ENCODE peak calls at places on chromosomes 2 and 18, in nine cellular contexts. X is tibial artery; A is CD8-positive, alpha-beta T cell; Z is CD8-positive, alpha-beta memory T cell; I is stomach; R is ovary; E is SJCRH30; V is breast epithelium; D is neural progenitor cell. O is an unnamed sample. For H3K4me1 and H3K9me3, the result is how much of the 10 kb centered on the place peaks cover.

GRCh38 chr2:104528101-104528500 is 325.8 kb upstream of the POU3F3 start:
- DNase-seq in A (no peak), Z (no peak), D (no peak), E (no peak), I (no peak), V (no peak), X (no peak), R (no peak), O (no peak)

GRCh38 chr18:34789768-34790344 is 79.8 kb downstream of the DTNA start:
- DNase-seq in V (no peak), Z (no peak), X (no peak), D (no peak), R (no peak), E (no peak), A (no peak), I (no peak), O (no peak)

GRCh38 chr2:176130917-176131616 is 1.6 kb downstream of the HOXD8 start:
- DNase-seq in I (no peak), R (no peak), Z (no peak), A (no peak), D (no peak), E (no peak), V (no peak), X (no peak), O (no peak)

GRCh38 chr2:241762321-241762932 is 14.2 kb upstream of the GAL3ST2 start:
- DNase-seq in Z (peak), I (no peak), A (no peak), E (no peak), V (no peak), D (peak), X (peak), R (no peak), O (no peak)

GRCh38 chr2:187434342-187434785 is 13.7 kb downstream of the CALCRL start:
- DNase-seq in V (no peak), Z (no peak), D (no peak), R (no peak), X (no peak), E (no peak), I (no peak), A (no peak), O (no peak)

GRCh38 chr2:113080134-113080533 is 12.4 kb downstream of the IL1F10 start:
- DNase-seq in A (peak), Z (no peak), R (no peak), E (peak), X (no peak), I (peak), D (peak), V (no peak), O (no peak)

GRCh38 chr2:19540739-19541503 is 182.5 kb upstream of the OSR1 start:
- DNase-seq in I (no peak), R (no peak), Z (no peak), A (no peak), E (no peak), D (no peak), X (no peak), V (peak), O (no peak)

GRCh38 chr2:9554841-9555337 is 741 bp downstream of the ADAM17 start:
- DNase-seq in A (no peak), I (no peak), Z (no peak), R (no peak), D (peak), V (peak), X (peak), E (no peak), O (peak)

GRCh38 chr2:1745171-1746023 is 1.1 kb upstream of the PXDN start:
- DNase-seq in V (peak), I (no peak), D (no peak), X (no peak), A (no peak), Z (no peak), E (no peak), R (no peak), O (no peak)

GRCh38 chr2:42446503-42447271 is 47.1 kb downstream of the KCNG3 start:
- DNase-seq in I (no peak), Z (no peak), A (no peak), E (no peak), V (no peak), X (no peak), D (no peak), R (no peak), O (no peak)

GRCh38 chr2:136131961-136132839 is 14.3 kb upstream of the CXCR4 start:
- DNase-seq in Z (peak), X (peak), A (peak), R (no peak), E (no peak), V (no peak), I (peak), D (no peak), O (no peak)

GRCh38 chr2:223621901-223622300 is 19.7 kb upstream of the SCG2 start:
- DNase-seq in I (no peak), D (peak), A (no peak), X (no peak), R (no peak), E (no peak), Z (no peak), V (no peak), O (no peak)

GRCh38 chr18:57077786-57078552 is 68.9 kb upstream of the BOD1L2 start:
- DNase-seq in V (no peak), D (no peak), E (no peak), X (no peak), I (no peak), Z (no peak), A (no peak), R (no peak), O (no peak)

GRCh38 chr2:217120429-217120828 is 260.6 kb upstream of the TNP1 start:
- DNase-seq in X (no peak), E (no peak), Z (no peak), I (no peak), V (no peak), D (no peak), A (no peak), R (no peak), O (no peak)

GRCh38 chr2:28233070-28233718 is 159.5 kb upstream of the FOSL2 start:
- DNase-seq in A (no peak), V (no peak), Z (no peak), X (no peak), I (peak), R (no peak), D (no peak), E (no peak), O (peak)

DNA sequence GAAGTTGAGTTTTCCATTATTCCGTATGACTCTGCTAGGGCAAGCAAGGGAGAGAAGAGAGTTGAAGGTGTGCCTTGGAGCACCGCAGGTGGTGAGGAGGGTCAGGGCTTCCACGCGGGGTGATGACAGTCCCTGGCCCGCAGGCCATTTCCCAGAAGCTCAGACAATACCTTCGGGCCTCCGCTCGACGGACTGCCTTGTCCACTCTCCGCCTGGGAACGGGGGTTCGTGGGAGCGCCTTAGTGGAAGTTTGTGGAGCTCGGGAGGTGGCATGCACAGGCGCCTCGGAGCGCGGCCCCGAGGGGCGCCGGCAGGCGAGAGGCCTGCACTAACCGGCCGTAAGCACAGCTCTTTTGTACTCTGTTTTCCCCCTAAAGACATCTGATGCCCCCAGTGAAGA is 69.8 kb downstream of the ARHGEF33 start:
- DNase-seq in R (peak), E (no peak), Z (no peak), D (no peak), A (no peak), V (no peak), X (no peak), I (no peak), O (no peak)
- H3K4me3 ChIP-seq in R (peak), E (no peak), Z (no peak), D (no peak), A (peak), V (no peak), X (peak), I (peak), O (no peak)

GRCh38 chr2:133885847-133886246 is 317.6 kb upstream of the NCKAP5 start:
- DNase-seq in R (no peak), D (no peak), Z (no peak), V (no peak), I (peak), A (no peak), X (no peak), E (no peak), O (no peak)
- H3K4me1 ChIP-seq in R (under half), D (under half), Z (under half), V (under half), I (under half), A (under half), X (under half), E (under half), O (under half)

GRCh38 chr2:14316594-14316993 is 315.9 kb upstream of the LRATD1 start:
- DNase-seq in X (no peak), A (no peak), R (no peak), V (no peak), I (no peak), Z (no peak), E (no peak), D (no peak), O (no peak)

GRCh38 chr2:14313351-14313750 is 319.2 kb upstream of the LRATD1 start:
- DNase-seq in R (no peak), E (no peak), Z (no peak), D (no peak), X (no peak), A (no peak), I (no peak), V (no peak), O (no peak)
- H3K9me3 ChIP-seq in R (under half), E (under half), Z (under half), D (under half), X (under half), A (under half), I (under half), V (under half), O (under half)

GRCh38 chr2:120899373-120899772 is 163.7 kb downstream of the GLI2 start:
- DNase-seq in V (no peak), E (no peak), Z (no peak), D (no peak), X (no peak), R (no peak), A (no peak), I (no peak), O (no peak)

GRCh38 chr2:120901213-120901612 is 165.5 kb downstream of the GLI2 start:
- DNase-seq in E (no peak), Z (no peak), R (peak), I (no peak), X (no peak), A (no peak), D (no peak), V (no peak), O (no peak)

GRCh38 chr2:120898961-120899360 is 163.3 kb downstream of the GLI2 start:
- DNase-seq in I (no peak), V (no peak), E (no peak), A (no peak), R (no peak), Z (no peak), D (peak), X (no peak), O (no peak)

GRCh38 chr2:120898496-120898895 is 162.8 kb downstream of the GLI2 start:
- DNase-seq in A (no peak), I (no peak), V (no peak), E (no peak), D (no peak), Z (no peak), R (no peak), X (no peak), O (no peak)

DNA sequence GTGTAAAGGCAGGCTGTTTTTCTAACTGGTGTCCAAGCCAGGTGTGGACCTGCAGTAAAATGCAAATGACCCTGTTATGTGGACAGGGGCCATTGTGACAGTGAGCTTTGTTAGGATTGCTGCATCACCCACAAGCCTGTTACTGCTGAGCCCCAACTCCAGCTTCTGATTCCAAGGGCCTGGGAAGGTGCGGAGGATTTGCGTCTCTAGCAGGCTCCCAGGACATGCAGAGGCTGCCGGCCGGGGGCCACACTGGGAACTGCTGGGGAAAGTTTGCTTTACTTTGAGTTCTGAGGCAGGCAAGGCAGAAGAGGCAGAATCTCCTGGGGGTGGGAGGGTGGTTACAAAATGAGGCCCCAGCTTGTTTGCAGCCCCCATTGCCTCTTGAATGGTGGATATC is 164.1 kb downstream of the GLI2 start:
- DNase-seq in X (no peak), D (peak), I (no peak), E (no peak), V (no peak), A (no peak), Z (no peak), R (no peak), O (no peak)
- H3K4me3 ChIP-seq in X (no peak), D (no peak), I (no peak), E (no peak), V (no peak), A (no peak), Z (no peak), R (no peak), O (no peak)

GRCh38 chr2:237697586-237698337 is 70.4 kb downstream of the LRRFIP1 start:
- DNase-seq in D (no peak), V (no peak), X (no peak), A (no peak), R (no peak), I (no peak), E (no peak), Z (no peak), O (no peak)
- H3K4me1 ChIP-seq in D (under half), V (under half), X (half or more), A (half or more), R (under half), I (half or more), E (half or more), Z (half or more), O (under half)

GRCh38 chr18:43830303-43830702 is 553.0 kb upstream of the SYT4 start:
- DNase-seq in D (no peak), R (no peak), A (no peak), V (no peak), I (no peak), X (no peak), E (no peak), Z (no peak), O (no peak)
- H3K9me3 ChIP-seq in D (under half), R (under half), A (under half), V (under half), I (under half), X (under half), E (under half), Z (under half), O (under half)

GRCh38 chr18:45521777-45522176 is 93.5 kb upstream of the SLC14A2 start:
- DNase-seq in V (no peak), A (no peak), X (peak), D (no peak), Z (no peak), E (no peak), I (no peak), R (no peak), O (no peak)
- H3K4me3 ChIP-seq in V (no peak), A (no peak), X (no peak), D (no peak), Z (no peak), E (no peak), I (no peak), R (no peak), O (no peak)

GRCh38 chr2:233062447-233062842 is 2.3 kb downstream of the INPP5D start:
- DNase-seq in I (peak), A (no peak), X (no peak), Z (no peak), V (no peak), R (no peak), E (no peak), D (no peak), O (no peak)
- H3K4me1 ChIP-seq in I (under half), A (half or more), X (under half), Z (half or more), V (under half), R (under half), E (under half), D (under half), O (under half)